ENCODE peak calls at places on chromosomes 7 and 10, in nine cellular contexts. One of them, this sample, is unnamed.
A peak's percentile ranks its signal among the peaks of the same experiment; 100 is the strongest.

GRCh38 chr10:70462349-70462984 is 16.1 kb upstream of the PALD1 start:
- DNase-seq in anterior cingulate cortex: peak; percentile 91
- DNase-seq in neuronal stem cell: no peak
- DNase-seq in esophagus muscularis mucosa: no peak
- DNase-seq in stimulated activated CD4-positive, alpha-beta T cell treated with anti-CD3 and anti-CD28 coated beads, Interleukin-4, amount 100 ng/mL, for 48 hours: no peak
- DNase-seq in foreskin keratinocyte: no peak
- DNase-seq in ACHN: peak; percentile 30
- DNase-seq in effector memory CD8-positive, alpha-beta T cell: no peak
- DNase-seq in renal cortical epithelial cell: peak; percentile 49
- DNase-seq in this sample: peak; percentile 82

GRCh38 chr7:22628112-22628511 is 98.9 kb upstream of the IL6 start:
- DNase-seq in ACHN: no peak
- DNase-seq in renal cortical epithelial cell: no peak
- DNase-seq in foreskin keratinocyte: no peak
- DNase-seq in effector memory CD8-positive, alpha-beta T cell: no peak
- DNase-seq in anterior cingulate cortex: no peak
- DNase-seq in neuronal stem cell: no peak
- DNase-seq in esophagus muscularis mucosa: no peak
- DNase-seq in stimulated activated CD4-positive, alpha-beta T cell treated with anti-CD3 and anti-CD28 coated beads, Interleukin-4, amount 100 ng/mL, for 48 hours: no peak
- DNase-seq in this sample: no peak

GRCh38 chr10:86229378-86229777 is 137.2 kb downstream of the GRID1 start:
- DNase-seq in esophagus muscularis mucosa: no peak
- DNase-seq in foreskin keratinocyte: no peak
- DNase-seq in stimulated activated CD4-positive, alpha-beta T cell treated with anti-CD3 and anti-CD28 coated beads, Interleukin-4, amount 100 ng/mL, for 48 hours: no peak
- DNase-seq in ACHN: no peak
- DNase-seq in renal cortical epithelial cell: peak; percentile 21
- DNase-seq in anterior cingulate cortex: no peak
- DNase-seq in neuronal stem cell: no peak
- DNase-seq in effector memory CD8-positive, alpha-beta T cell: no peak
- DNase-seq in this sample: no peak

GRCh38 chr7:140876519-140877248 is 48.0 kb downstream of the BRAF start:
- DNase-seq in neuronal stem cell: no peak
- DNase-seq in renal cortical epithelial cell: peak; percentile 92
- DNase-seq in effector memory CD8-positive, alpha-beta T cell: no peak
- DNase-seq in ACHN: peak; percentile 79
- DNase-seq in esophagus muscularis mucosa: no peak
- DNase-seq in foreskin keratinocyte: peak; percentile 47
- DNase-seq in anterior cingulate cortex: no peak
- DNase-seq in stimulated activated CD4-positive, alpha-beta T cell treated with anti-CD3 and anti-CD28 coated beads, Interleukin-4, amount 100 ng/mL, for 48 hours: no peak
- DNase-seq in this sample: no peak

GRCh38 chr7:105218939-105219770 is 169.6 kb downstream of the SRPK2 start:
- DNase-seq in ACHN: peak; percentile 48
- DNase-seq in foreskin keratinocyte: peak; percentile 79
- DNase-seq in esophagus muscularis mucosa: no peak
- DNase-seq in stimulated activated CD4-positive, alpha-beta T cell treated with anti-CD3 and anti-CD28 coated beads, Interleukin-4, amount 100 ng/mL, for 48 hours: no peak
- DNase-seq in anterior cingulate cortex: no peak
- DNase-seq in neuronal stem cell: no peak
- DNase-seq in effector memory CD8-positive, alpha-beta T cell: no peak
- DNase-seq in renal cortical epithelial cell: peak; percentile 47
- DNase-seq in this sample: no peak

GRCh38 chr10:54133201-54133600 is 667.8 kb downstream of the PCDH15 start:
- DNase-seq in effector memory CD8-positive, alpha-beta T cell: no peak
- DNase-seq in renal cortical epithelial cell: peak; percentile 18
- DNase-seq in ACHN: peak; percentile 33
- DNase-seq in stimulated activated CD4-positive, alpha-beta T cell treated with anti-CD3 and anti-CD28 coated beads, Interleukin-4, amount 100 ng/mL, for 48 hours: no peak
- DNase-seq in foreskin keratinocyte: no peak
- DNase-seq in esophagus muscularis mucosa: no peak
- DNase-seq in neuronal stem cell: no peak
- DNase-seq in anterior cingulate cortex: no peak
- DNase-seq in this sample: no peak

GRCh38 chr10:131078131-131078881 is 233.2 kb downstream of the TCERG1L start:
- DNase-seq in ACHN: no peak
- DNase-seq in effector memory CD8-positive, alpha-beta T cell: no peak
- DNase-seq in esophagus muscularis mucosa: no peak
- DNase-seq in anterior cingulate cortex: no peak
- DNase-seq in foreskin keratinocyte: no peak
- DNase-seq in renal cortical epithelial cell: no peak
- DNase-seq in neuronal stem cell: no peak
- DNase-seq in stimulated activated CD4-positive, alpha-beta T cell treated with anti-CD3 and anti-CD28 coated beads, Interleukin-4, amount 100 ng/mL, for 48 hours: no peak
- DNase-seq in this sample: no peak

GRCh38 chr10:490256-490655 is 199.2 kb downstream of the DIP2C start:
- DNase-seq in stimulated activated CD4-positive, alpha-beta T cell treated with anti-CD3 and anti-CD28 coated beads, Interleukin-4, amount 100 ng/mL, for 48 hours: no peak
- DNase-seq in renal cortical epithelial cell: no peak
- DNase-seq in anterior cingulate cortex: no peak
- DNase-seq in neuronal stem cell: no peak
- DNase-seq in ACHN: no peak
- DNase-seq in foreskin keratinocyte: no peak
- DNase-seq in esophagus muscularis mucosa: peak; percentile 97
- DNase-seq in effector memory CD8-positive, alpha-beta T cell: no peak
- DNase-seq in this sample: peak; percentile 64

GRCh38 chr7:99011706-99012404 is 132.1 kb downstream of the SMURF1 start:
- DNase-seq in esophagus muscularis mucosa: no peak
- DNase-seq in effector memory CD8-positive, alpha-beta T cell: no peak
- DNase-seq in renal cortical epithelial cell: no peak
- DNase-seq in ACHN: no peak
- DNase-seq in foreskin keratinocyte: no peak
- DNase-seq in anterior cingulate cortex: no peak
- DNase-seq in stimulated activated CD4-positive, alpha-beta T cell treated with anti-CD3 and anti-CD28 coated beads, Interleukin-4, amount 100 ng/mL, for 48 hours: no peak
- DNase-seq in neuronal stem cell: no peak
- DNase-seq in this sample: no peak

GRCh38 chr10:13775786-13776780 is 189.3 kb downstream of the PRPF18 start:
- DNase-seq in neuronal stem cell: no peak
- DNase-seq in stimulated activated CD4-positive, alpha-beta T cell treated with anti-CD3 and anti-CD28 coated beads, Interleukin-4, amount 100 ng/mL, for 48 hours: no peak
- DNase-seq in esophagus muscularis mucosa: no peak
- DNase-seq in ACHN: no peak
- DNase-seq in foreskin keratinocyte: peak; percentile 62
- DNase-seq in effector memory CD8-positive, alpha-beta T cell: no peak
- DNase-seq in renal cortical epithelial cell: peak; percentile 52
- DNase-seq in anterior cingulate cortex: no peak
- DNase-seq in this sample: no peak

GRCh38 chr7:33807779-33808482 is 97.4 kb upstream of the BMPER start:
- DNase-seq in anterior cingulate cortex: no peak
- DNase-seq in esophagus muscularis mucosa: peak; percentile 87
- DNase-seq in ACHN: peak; percentile 35
- DNase-seq in effector memory CD8-positive, alpha-beta T cell: no peak
- DNase-seq in stimulated activated CD4-positive, alpha-beta T cell treated with anti-CD3 and anti-CD28 coated beads, Interleukin-4, amount 100 ng/mL, for 48 hours: peak; percentile 12
- DNase-seq in neuronal stem cell: no peak
- DNase-seq in foreskin keratinocyte: peak; percentile 97
- DNase-seq in renal cortical epithelial cell: peak; percentile 96
- DNase-seq in this sample: peak; percentile 18

GRCh38 chr10:98357208-98357836 is 57.7 kb downstream of the PYROXD2 start:
- DNase-seq in foreskin keratinocyte: no peak
- DNase-seq in stimulated activated CD4-positive, alpha-beta T cell treated with anti-CD3 and anti-CD28 coated beads, Interleukin-4, amount 100 ng/mL, for 48 hours: no peak
- DNase-seq in neuronal stem cell: no peak
- DNase-seq in ACHN: no peak
- DNase-seq in renal cortical epithelial cell: peak; percentile 20
- DNase-seq in esophagus muscularis mucosa: no peak
- DNase-seq in anterior cingulate cortex: no peak
- DNase-seq in effector memory CD8-positive, alpha-beta T cell: no peak
- DNase-seq in this sample: no peak

GRCh38 chr7:116776610-116777289 is 85.6 kb upstream of the CAPZA2 start:
- DNase-seq in stimulated activated CD4-positive, alpha-beta T cell treated with anti-CD3 and anti-CD28 coated beads, Interleukin-4, amount 100 ng/mL, for 48 hours: no peak
- DNase-seq in renal cortical epithelial cell: peak; percentile 99
- DNase-seq in foreskin keratinocyte: peak; percentile 94
- DNase-seq in anterior cingulate cortex: no peak
- DNase-seq in neuronal stem cell: no peak
- DNase-seq in effector memory CD8-positive, alpha-beta T cell: no peak
- DNase-seq in esophagus muscularis mucosa: no peak
- DNase-seq in ACHN: peak; percentile 98
- DNase-seq in this sample: no peak

GRCh38 chr10:33460461-33461294 is 126.2 kb upstream of the NRP1 start:
- DNase-seq in renal cortical epithelial cell: peak; percentile 8
- DNase-seq in foreskin keratinocyte: no peak
- DNase-seq in neuronal stem cell: no peak
- DNase-seq in effector memory CD8-positive, alpha-beta T cell: no peak
- DNase-seq in stimulated activated CD4-positive, alpha-beta T cell treated with anti-CD3 and anti-CD28 coated beads, Interleukin-4, amount 100 ng/mL, for 48 hours: no peak
- DNase-seq in ACHN: no peak
- DNase-seq in esophagus muscularis mucosa: no peak
- DNase-seq in anterior cingulate cortex: peak; percentile 7
- DNase-seq in this sample: peak; percentile 69

GRCh38 chr10:79103078-79103477 is 34.3 kb downstream of the ZMIZ1 start:
- DNase-seq in effector memory CD8-positive, alpha-beta T cell: no peak
- DNase-seq in renal cortical epithelial cell: no peak
- DNase-seq in foreskin keratinocyte: no peak
- DNase-seq in esophagus muscularis mucosa: no peak
- DNase-seq in ACHN: no peak
- DNase-seq in anterior cingulate cortex: no peak
- DNase-seq in stimulated activated CD4-positive, alpha-beta T cell treated with anti-CD3 and anti-CD28 coated beads, Interleukin-4, amount 100 ng/mL, for 48 hours: no peak
- DNase-seq in neuronal stem cell: no peak
- DNase-seq in this sample: no peak

GRCh38 chr7:6546852-6547251 is 4.4 kb downstream of the GRID2IP start:
- DNase-seq in ACHN: no peak
- DNase-seq in renal cortical epithelial cell: no peak
- DNase-seq in effector memory CD8-positive, alpha-beta T cell: no peak
- DNase-seq in esophagus muscularis mucosa: no peak
- DNase-seq in anterior cingulate cortex: no peak
- DNase-seq in foreskin keratinocyte: no peak
- DNase-seq in stimulated activated CD4-positive, alpha-beta T cell treated with anti-CD3 and anti-CD28 coated beads, Interleukin-4, amount 100 ng/mL, for 48 hours: no peak
- DNase-seq in neuronal stem cell: no peak
- DNase-seq in this sample: no peak

GRCh38 chr7:10412426-10413019 is 561.1 kb upstream of the PHF14 start:
- DNase-seq in foreskin keratinocyte: no peak
- DNase-seq in ACHN: peak; percentile 64
- DNase-seq in effector memory CD8-positive, alpha-beta T cell: no peak
- DNase-seq in esophagus muscularis mucosa: no peak
- DNase-seq in neuronal stem cell: peak; percentile 29
- DNase-seq in stimulated activated CD4-positive, alpha-beta T cell treated with anti-CD3 and anti-CD28 coated beads, Interleukin-4, amount 100 ng/mL, for 48 hours: no peak
- DNase-seq in renal cortical epithelial cell: peak; percentile 27
- DNase-seq in anterior cingulate cortex: no peak
- DNase-seq in this sample: no peak